ENCODE peak calls at places on chromosomes 3 and 15, in six cellular contexts. X is GM06990, R is tibial nerve, M is heart left ventricle, Q is dorsolateral prefrontal cortex, B is choroid plexus epithelial cell. F is an unnamed sample.

GRCh38 chr15:70469651-70470555 is 293.5 kb downstream of the UACA start:
- DNase-seq in X (no peak), R (no peak), M (no peak), Q (peak; percentile 20), B (no peak), F (no peak)

GRCh38 chr3:113040231-113040630 is 49.4 kb downstream of the GTPBP8 start:
- DNase-seq in X (no peak), R (no peak), M (no peak), Q (no peak), B (no peak), F (no peak)

GRCh38 chr3:114958930-114959329 is 188.2 kb downstream of the ZBTB20 start:
- DNase-seq in X (no peak), R (no peak), M (no peak), Q (no peak), B (no peak), F (no peak)

GRCh38 chr3:190048831-190049541 is 71.7 kb downstream of the P3H2 start:
- DNase-seq in X (no peak), R (no peak), M (no peak), Q (no peak), B (peak; percentile 79), F (peak; percentile 34)

GRCh38 chr3:176561826-176562225 is 635.5 kb downstream of the TBL1XR1 start:
- DNase-seq in X (no peak), R (no peak), M (no peak), Q (no peak), B (no peak), F (no peak)

GRCh38 chr3:66098436-66098835 is 59.7 kb upstream of the MAGI1 start:
- DNase-seq in X (no peak), R (no peak), M (no peak), Q (no peak), B (peak; percentile 44), F (no peak)

GRCh38 chr15:71669688-71670087 is 140.7 kb upstream of the NR2E3 start:
- DNase-seq in X (no peak), R (no peak), M (no peak), Q (no peak), B (no peak), F (no peak)

GRCh38 chr3:11551019-11551418 is 92.7 kb downstream of the VGLL4 start:
- DNase-seq in X (no peak), R (no peak), M (peak; percentile 26), Q (no peak), B (no peak), F (no peak)

GRCh38 chr3:8668216-8668615 is 23.6 kb upstream of the SSUH2 start:
- DNase-seq in X (no peak), R (no peak), M (no peak), Q (no peak), B (no peak), F (no peak)

GRCh38 chr3:141920701-141921100 is 44.3 kb downstream of the ATP1B3 start:
- DNase-seq in X (no peak), R (no peak), M (no peak), Q (no peak), B (no peak), F (no peak)

GRCh38 chr3:127867986-127868385 is 45.7 kb upstream of the MGLL start:
- DNase-seq in X (no peak), R (no peak), M (no peak), Q (no peak), B (peak; percentile 52), F (no peak)

GRCh38 chr3:109480014-109480413 is 142.7 kb upstream of the DPPA4 start:
- DNase-seq in X (no peak), R (no peak), M (no peak), Q (no peak), B (no peak), F (no peak)

GRCh38 chr3:129106320-129106719 is 15.3 kb downstream of the RAB43 start:
- DNase-seq in X (no peak), R (no peak), M (no peak), Q (no peak), B (no peak), F (no peak)

GRCh38 chr3:13718000-13718399 is 161.9 kb downstream of the WNT7A start:
- DNase-seq in X (no peak), R (no peak), M (no peak), Q (no peak), B (no peak), F (no peak)

GRCh38 chr3:127492426-127492825 is 98.1 kb downstream of the TPRA1 start:
- DNase-seq in X (no peak), R (no peak), M (no peak), Q (no peak), B (no peak), F (no peak)

GRCh38 chr3:171824824-171825221 is 14.5 kb upstream of the PLD1 start:
- DNase-seq in X (no peak), R (no peak), M (no peak), Q (no peak), B (peak; percentile 58), F (no peak)

GRCh38 chr3:82654708-82655107 is 893.3 kb upstream of the GBE1 start:
- DNase-seq in X (no peak), R (no peak), M (no peak), Q (no peak), B (peak; percentile 1), F (no peak)

GRCh38 chr3:126678691-126679317 is 23.9 kb upstream of the TXNRD3 start:
- DNase-seq in X (no peak), R (no peak), M (no peak), Q (no peak), B (no peak), F (no peak)

GRCh38 chr15:92627014-92627413 is 28.6 kb downstream of the FAM174B start:
- DNase-seq in X (no peak), R (no peak), M (no peak), Q (no peak), B (no peak), F (no peak)

GRCh38 chr15:63835211-63835568 is 1.4 kb upstream of the HERC1 start:
- DNase-seq in X (no peak), R (no peak), M (no peak), Q (no peak), B (no peak), F (no peak)

GRCh38 chr15:63832620-63833245 is 1.0 kb downstream of the HERC1 start:
- DNase-seq in X (no peak), R (no peak), M (no peak), Q (no peak), B (no peak), F (no peak)

GRCh38 chr15:63831041-63831440 is 2.7 kb downstream of the HERC1 start:
- DNase-seq in X (no peak), R (no peak), M (no peak), Q (no peak), B (no peak), F (no peak)

GRCh38 chr15:63834500-63835210 is 907 bp upstream of the HERC1 start:
- DNase-seq in X (no peak), R (peak; percentile 6), M (no peak), Q (no peak), B (no peak), F (no peak)

GRCh38 chr15:63833246-63833696 is 477 bp downstream of the HERC1 start:
- DNase-seq in X (no peak), R (no peak), M (peak; percentile 33), Q (no peak), B (peak; percentile 51), F (no peak)
- TF ChIP-seq CTCF in X (no peak), R (no peak), M (no peak), Q (no peak), B (no peak), F (no peak)

GRCh38 chr3:151372063-151372820 is 12.3 kb downstream of the P2RY12 start:
- DNase-seq in X (no peak), R (no peak), M (no peak), Q (no peak), B (no peak), F (no peak)
- H3K4me3 ChIP-seq in X (no peak overlapping the region), R (no peak overlapping the region), M (no peak overlapping the region), Q (no peak overlapping the region), B (no peak overlapping the region), F (no peak overlapping the region)

GRCh38 chr3:138148503-138148902 is 16.3 kb upstream of the A4GNT start:
- DNase-seq in X (no peak), R (no peak), M (no peak), Q (no peak), B (peak; percentile 28), F (no peak)
- TF ChIP-seq CTCF in X (no peak), R (no peak), M (no peak), Q (no peak), B (peak; percentile 35), F (no peak)

GRCh38 chr3:194555175-194556062 is 68.6 kb upstream of the ATP13A3 start:
- DNase-seq in X (no peak), R (no peak), M (no peak), Q (no peak), B (no peak), F (no peak)
- H3K4me3 ChIP-seq in X (no peak overlapping the region), R (no peak overlapping the region), M (no peak overlapping the region), Q (no peak overlapping the region), B (no peak overlapping the region), F (no peak overlapping the region)

DNA sequence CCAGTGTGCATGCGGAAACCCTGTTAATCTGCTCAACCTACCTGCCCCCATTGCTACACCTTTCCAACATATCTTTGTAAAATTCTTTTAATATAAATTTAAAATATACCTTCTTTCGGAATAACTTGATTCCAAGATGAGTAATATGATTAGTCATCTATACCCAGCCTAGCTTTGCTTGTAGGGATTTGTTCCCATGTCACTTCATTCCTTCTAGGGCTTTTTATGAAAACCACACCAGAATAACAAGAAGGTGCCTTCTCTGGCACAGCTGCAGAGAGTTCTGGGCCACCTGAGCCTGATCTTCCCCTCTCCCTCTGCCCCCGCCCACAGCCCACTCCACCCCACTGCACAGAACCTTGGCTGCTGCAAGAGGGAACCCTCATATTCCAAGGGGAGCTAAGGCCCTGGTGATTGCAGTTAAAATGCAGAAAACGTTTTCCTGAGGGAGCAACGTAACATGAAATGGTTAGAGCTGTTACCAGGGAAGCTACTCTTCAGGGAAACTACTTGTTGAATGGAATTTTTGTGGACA is 38.6 kb upstream of the HACD2 start:
- DNase-seq in X (no peak), R (no peak), M (no peak), Q (no peak), B (no peak), F (no peak)
- TF ChIP-seq CTCF in X (no peak), R (no peak), M (no peak), Q (no peak), B (no peak), F (no peak)

DNA sequence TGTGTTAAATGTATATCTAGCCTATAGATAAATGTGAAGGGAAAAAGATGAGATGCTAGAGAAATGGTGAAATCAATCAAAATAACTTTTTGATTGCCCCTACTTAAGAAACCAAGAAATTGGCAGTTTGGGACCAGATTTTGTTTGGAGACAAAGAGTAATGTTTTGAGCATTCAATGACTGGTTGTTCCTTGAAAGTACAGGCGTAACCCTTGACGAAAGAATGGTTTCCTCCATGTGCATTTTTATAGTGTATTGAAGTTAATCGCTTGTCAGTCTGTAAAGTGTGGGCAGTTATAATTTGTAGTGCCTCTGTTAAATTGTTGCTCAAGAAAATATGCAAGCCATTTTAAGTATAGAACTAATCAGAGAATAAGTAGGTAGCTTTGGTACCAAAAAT is 1.2 kb downstream of the KIF23 start:
- DNase-seq in X (no peak), R (no peak), M (no peak), Q (no peak), B (no peak), F (no peak)
- H3K4me3 ChIP-seq in X (peak overlapping the region; percentile 94), R (no peak overlapping the region), M (peak overlapping the region; percentile 80), Q (no peak overlapping the region), B (peak overlapping the region; percentile 84), F (peak overlapping the region; percentile 88)